ENCODE peak calls at places on chromosomes 7 and 10, in four cellular contexts. W is activated CD4-positive, alpha-beta T cell treated with anti-CD3 and anti-CD28 coated beads, Interleukin-2, amount 50 U/mL, for 1 hour; M is LHCN-M2; U is IMR-90. J is an unnamed sample.

GRCh38 chr10:32077896-32078295 is 21.7 kb upstream of the KIF5B start:
- DNase-seq in W (no peak), M (peak), U (peak), J (no peak)

GRCh38 chr7:34837316-34837715 is 179.3 kb downstream of the NPSR1 start:
- DNase-seq in W (no peak), M (peak), U (no peak), J (no peak)

GRCh38 chr7:134946260-134946659 is 40.0 kb upstream of the AGBL3 start:
- DNase-seq in W (no peak), M (no peak), U (peak), J (no peak)

GRCh38 chr7:107032050-107032449 is 12.5 kb upstream of the PRKAR2B start:
- DNase-seq in W (no peak), M (no peak), U (no peak), J (no peak)

GRCh38 chr10:15518256-15518655 is 147.2 kb upstream of the FAM171A1 start:
- DNase-seq in W (no peak), M (no peak), U (no peak), J (no peak)

GRCh38 chr10:43177588-43177987 is 39.3 kb downstream of the CSGALNACT2 start:
- DNase-seq in W (no peak), M (no peak), U (no peak), J (no peak)

GRCh38 chr7:66047426-66047825 is 28.2 kb upstream of the ASL start:
- DNase-seq in W (no peak), M (peak), U (peak), J (no peak)

GRCh38 chr10:7494034-7494433 is 83.2 kb upstream of the SFMBT2 start:
- DNase-seq in W (no peak), M (no peak), U (no peak), J (no peak)

GRCh38 chr7:32477649-32477980 is 12.6 kb downstream of the LSM5 start:
- DNase-seq in W (no peak), M (peak), U (no peak), J (no peak)

GRCh38 chr7:31100870-31101269 is 48.8 kb downstream of the ADCYAP1R1 start:
- DNase-seq in W (no peak), M (no peak), U (no peak), J (no peak)

GRCh38 chr7:150572496-150572895 is 5.3 kb downstream of the GIMAP4 start:
- DNase-seq in W (no peak), M (no peak), U (no peak), J (no peak)

GRCh38 chr7:120404042-120404441 is 131.1 kb downstream of the KCND2 start:
- DNase-seq in W (no peak), M (no peak), U (no peak), J (no peak)

GRCh38 chr10:67788028-67788886 is 49.7 kb downstream of the DNAJC12 start:
- DNase-seq in W (peak), M (peak), U (no peak), J (peak)

GRCh38 chr10:130708465-130708864 is 572.3 kb downstream of the GLRX3 start:
- DNase-seq in W (no peak), M (no peak), U (no peak), J (no peak)

GRCh38 chr7:79090543-79090942 is 362.9 kb downstream of the MAGI2 start:
- DNase-seq in W (no peak), M (peak), U (peak), J (no peak)